ENCODE peak calls at places on chromosome 13, in four cellular contexts. P is DMS153; E is effector memory CD4-positive, alpha-beta T cell; Z is GM06990. C is an unnamed sample.
A peak's percentile ranks its signal among the peaks of the same experiment; 100 is the strongest.

GRCh38 chr13:62246581-62246980 is 830.9 kb upstream of the PCDH20 start:
- DNase-seq in P (no peak), E (no peak), Z (no peak), C (no peak)

GRCh38 chr13:49386664-49387063 is 57.2 kb downstream of the CAB39L start:
- DNase-seq in P (no peak), E (no peak), Z (no peak), C (no peak)

GRCh38 chr13:20197361-20197834 is 4.7 kb upstream of the GJB2 start:
- DNase-seq in P (peak; percentile 14), E (no peak), Z (no peak), C (peak; percentile 21)

GRCh38 chr13:25213716-25214115 is 41.6 kb upstream of the AMER2 start:
- DNase-seq in P (no peak), E (no peak), Z (no peak), C (no peak)

GRCh38 chr13:50081106-50081898 is 66.1 kb downstream of the KCNRG start:
- DNase-seq in P (no peak), E (peak; percentile 43), Z (peak; percentile 77), C (no peak)

GRCh38 chr13:89969996-89970709 is 1377.3 kb upstream of the MIR17HG start:
- DNase-seq in P (no peak), E (no peak), Z (no peak), C (no peak)

GRCh38 chr13:98626298-98626940 is 49.5 kb upstream of the STK24 start:
- DNase-seq in P (no peak), E (no peak), Z (no peak), C (no peak)

GRCh38 chr13:75352641-75353327 is 129.2 kb downstream of the TBC1D4 start:
- DNase-seq in P (no peak), E (no peak), Z (no peak), C (no peak)

GRCh38 chr13:29497137-29497654 is 98.3 kb downstream of the SLC7A1 start:
- DNase-seq in P (no peak), E (no peak), Z (no peak), C (no peak)